ENCODE peak calls at places on chromosome 9, in seven cellular contexts. One of them, this sample, is unnamed.

GRCh38 chr9:38641985-38642864 is 21.8 kb upstream of the ANKRD18A start:
- DNase-seq in mammary epithelial cell: peak; percentile 34
- DNase-seq in cardiac muscle cell: peak; percentile 54
- DNase-seq in caudate nucleus: no peak
- DNase-seq in brain microvascular endothelial cell: peak; percentile 58
- DNase-seq in heart right ventricle: no peak
- DNase-seq in RWPE1: peak; percentile 67
- DNase-seq in this sample: no peak

GRCh38 chr9:91071185-91071990 is 269.8 kb downstream of the SYK start:
- DNase-seq in RWPE1: peak; percentile 60
- DNase-seq in cardiac muscle cell: no peak
- DNase-seq in caudate nucleus: no peak
- DNase-seq in heart right ventricle: no peak
- DNase-seq in mammary epithelial cell: peak; percentile 70
- DNase-seq in brain microvascular endothelial cell: peak; percentile 96
- DNase-seq in this sample: no peak

GRCh38 chr9:110746211-110746930 is 77.8 kb downstream of the MUSK start:
- DNase-seq in mammary epithelial cell: no peak
- DNase-seq in cardiac muscle cell: no peak
- DNase-seq in RWPE1: no peak
- DNase-seq in caudate nucleus: no peak
- DNase-seq in heart right ventricle: no peak
- DNase-seq in brain microvascular endothelial cell: no peak
- DNase-seq in this sample: no peak

GRCh38 chr9:91939953-91940352 is 10.1 kb downstream of the ROR2 start:
- DNase-seq in RWPE1: no peak
- DNase-seq in brain microvascular endothelial cell: no peak
- DNase-seq in cardiac muscle cell: no peak
- DNase-seq in mammary epithelial cell: no peak
- DNase-seq in heart right ventricle: no peak
- DNase-seq in caudate nucleus: no peak
- DNase-seq in this sample: no peak

GRCh38 chr9:91241909-91242308 is 119.8 kb downstream of the AUH start:
- DNase-seq in mammary epithelial cell: no peak
- DNase-seq in caudate nucleus: no peak
- DNase-seq in RWPE1: no peak
- DNase-seq in cardiac muscle cell: no peak
- DNase-seq in brain microvascular endothelial cell: no peak
- DNase-seq in heart right ventricle: no peak
- DNase-seq in this sample: no peak

GRCh38 chr9:127965953-127966352 is 14.8 kb downstream of the EEIG1 start:
- DNase-seq in RWPE1: no peak
- DNase-seq in caudate nucleus: no peak
- DNase-seq in heart right ventricle: no peak
- DNase-seq in cardiac muscle cell: no peak
- DNase-seq in brain microvascular endothelial cell: no peak
- DNase-seq in mammary epithelial cell: no peak
- DNase-seq in this sample: no peak

GRCh38 chr9:127346584-127346983 is 50.4 kb upstream of the SLC2A8 start:
- DNase-seq in heart right ventricle: no peak
- DNase-seq in brain microvascular endothelial cell: no peak
- DNase-seq in caudate nucleus: no peak
- DNase-seq in mammary epithelial cell: no peak
- DNase-seq in RWPE1: no peak
- DNase-seq in cardiac muscle cell: peak; percentile 33
- DNase-seq in this sample: no peak

GRCh38 chr9:134187110-134187531 is 22.8 kb upstream of the RNU6ATAC start:
- DNase-seq in RWPE1: no peak
- DNase-seq in brain microvascular endothelial cell: no peak
- DNase-seq in heart right ventricle: no peak
- DNase-seq in mammary epithelial cell: no peak
- DNase-seq in cardiac muscle cell: no peak
- DNase-seq in caudate nucleus: no peak
- DNase-seq in this sample: no peak

GRCh38 chr9:10000669-10001068 is 612.1 kb downstream of the PTPRD start:
- DNase-seq in cardiac muscle cell: no peak
- DNase-seq in mammary epithelial cell: no peak
- DNase-seq in heart right ventricle: no peak
- DNase-seq in RWPE1: no peak
- DNase-seq in brain microvascular endothelial cell: no peak
- DNase-seq in caudate nucleus: no peak
- DNase-seq in this sample: no peak

GRCh38 chr9:129178983-129179382 is 922 bp upstream of the IER5L start:
- DNase-seq in RWPE1: no peak
- DNase-seq in cardiac muscle cell: peak; percentile 77
- DNase-seq in heart right ventricle: no peak
- DNase-seq in caudate nucleus: no peak
- DNase-seq in brain microvascular endothelial cell: no peak
- DNase-seq in mammary epithelial cell: no peak
- DNase-seq in this sample: no peak

GRCh38 chr9:32525506-32525905 is 490 bp downstream of the RIGI start:
- DNase-seq in mammary epithelial cell: no peak
- DNase-seq in brain microvascular endothelial cell: no peak
- DNase-seq in cardiac muscle cell: no peak
- DNase-seq in RWPE1: no peak
- DNase-seq in heart right ventricle: no peak
- DNase-seq in caudate nucleus: no peak
- DNase-seq in this sample: no peak

GRCh38 chr9:16794871-16795639 is 75.4 kb downstream of the BNC2 start:
- DNase-seq in RWPE1: no peak
- DNase-seq in cardiac muscle cell: no peak
- DNase-seq in brain microvascular endothelial cell: peak; percentile 51
- DNase-seq in mammary epithelial cell: no peak
- DNase-seq in caudate nucleus: no peak
- DNase-seq in heart right ventricle: peak; percentile 22
- DNase-seq in this sample: no peak

GRCh38 chr9:130039504-130040147 is 3.4 kb downstream of the FNBP1 start:
- DNase-seq in caudate nucleus: no peak
- DNase-seq in mammary epithelial cell: no peak
- DNase-seq in RWPE1: no peak
- DNase-seq in brain microvascular endothelial cell: no peak
- DNase-seq in cardiac muscle cell: no peak
- DNase-seq in heart right ventricle: no peak
- DNase-seq in this sample: no peak

GRCh38 chr9:76215066-76215465 is 179.2 kb downstream of the RFK start:
- DNase-seq in caudate nucleus: no peak
- DNase-seq in brain microvascular endothelial cell: peak; percentile 80
- DNase-seq in heart right ventricle: no peak
- DNase-seq in cardiac muscle cell: no peak
- DNase-seq in mammary epithelial cell: peak; percentile 71
- DNase-seq in RWPE1: peak; percentile 55
- DNase-seq in this sample: peak; percentile 30

GRCh38 chr9:129270205-129270604 is 92.1 kb upstream of the IER5L start:
- DNase-seq in mammary epithelial cell: no peak
- DNase-seq in caudate nucleus: no peak
- DNase-seq in heart right ventricle: no peak
- DNase-seq in brain microvascular endothelial cell: no peak
- DNase-seq in cardiac muscle cell: no peak
- DNase-seq in RWPE1: no peak
- DNase-seq in this sample: no peak

GRCh38 chr9:107945493-107945892 is 455.9 kb upstream of the KLF4 start:
- DNase-seq in brain microvascular endothelial cell: no peak
- DNase-seq in mammary epithelial cell: no peak
- DNase-seq in caudate nucleus: no peak
- DNase-seq in RWPE1: no peak
- DNase-seq in cardiac muscle cell: no peak
- DNase-seq in heart right ventricle: no peak
- DNase-seq in this sample: no peak

GRCh38 chr9:20620658-20621552 is 1.4 kb downstream of the MLLT3 start:
- DNase-seq in heart right ventricle: peak; percentile 31
- DNase-seq in brain microvascular endothelial cell: peak; percentile 22
- DNase-seq in mammary epithelial cell: peak; percentile 40
- DNase-seq in caudate nucleus: no peak
- DNase-seq in RWPE1: peak; percentile 21
- DNase-seq in cardiac muscle cell: peak; percentile 38
- DNase-seq in this sample: no peak

GRCh38 chr9:129336601-129337286 is 158.7 kb upstream of the IER5L start:
- DNase-seq in mammary epithelial cell: peak; percentile 19
- DNase-seq in RWPE1: no peak
- DNase-seq in cardiac muscle cell: peak; percentile 64
- DNase-seq in brain microvascular endothelial cell: no peak
- DNase-seq in caudate nucleus: no peak
- DNase-seq in heart right ventricle: no peak
- DNase-seq in this sample: no peak

GRCh38 chr9:84940294-84940693 is 270.8 kb downstream of the NTRK2 start:
- DNase-seq in heart right ventricle: no peak
- DNase-seq in mammary epithelial cell: peak; percentile 96
- DNase-seq in cardiac muscle cell: no peak
- DNase-seq in RWPE1: peak; percentile 89
- DNase-seq in brain microvascular endothelial cell: no peak
- DNase-seq in caudate nucleus: no peak
- DNase-seq in this sample: peak; percentile 80

GRCh38 chr9:109254317-109254716 is 66.5 kb downstream of the EPB41L4B start:
- DNase-seq in RWPE1: peak; percentile 47
- DNase-seq in caudate nucleus: no peak
- DNase-seq in mammary epithelial cell: peak; percentile 70
- DNase-seq in brain microvascular endothelial cell: peak; percentile 15
- DNase-seq in cardiac muscle cell: no peak
- DNase-seq in heart right ventricle: no peak
- DNase-seq in this sample: no peak

GRCh38 chr9:87557996-87558395 is 60.3 kb downstream of the DAPK1 start:
- DNase-seq in mammary epithelial cell: no peak
- DNase-seq in heart right ventricle: peak; percentile 38
- DNase-seq in RWPE1: no peak
- DNase-seq in cardiac muscle cell: peak; percentile 78
- DNase-seq in brain microvascular endothelial cell: no peak
- DNase-seq in caudate nucleus: no peak
- DNase-seq in this sample: no peak

GRCh38 chr9:92664394-92665152 is 5.4 kb downstream of the IPPK start:
- DNase-seq in caudate nucleus: no peak
- DNase-seq in brain microvascular endothelial cell: peak; percentile 27
- DNase-seq in cardiac muscle cell: no peak
- DNase-seq in RWPE1: no peak
- DNase-seq in heart right ventricle: no peak
- DNase-seq in mammary epithelial cell: no peak
- DNase-seq in this sample: no peak

GRCh38 chr9:111037744-111038335 is 430 bp downstream of the LPAR1 start:
- DNase-seq in RWPE1: peak; percentile 41
- DNase-seq in brain microvascular endothelial cell: no peak
- DNase-seq in cardiac muscle cell: peak; percentile 81
- DNase-seq in caudate nucleus: no peak
- DNase-seq in mammary epithelial cell: peak; percentile 48
- DNase-seq in heart right ventricle: no peak
- DNase-seq in this sample: no peak

GRCh38 chr9:127452481-127453092 is 1.3 kb downstream of the LRSAM1 start:
- DNase-seq in brain microvascular endothelial cell: no peak
- DNase-seq in RWPE1: no peak
- DNase-seq in heart right ventricle: peak; percentile 86
- DNase-seq in cardiac muscle cell: peak; percentile 57
- DNase-seq in caudate nucleus: no peak
- DNase-seq in mammary epithelial cell: peak; percentile 45
- DNase-seq in this sample: no peak

GRCh38 chr9:68418259-68418845 is 61.9 kb downstream of the PGM5 start:
- DNase-seq in heart right ventricle: peak; percentile 37
- DNase-seq in brain microvascular endothelial cell: no peak
- DNase-seq in RWPE1: no peak
- DNase-seq in caudate nucleus: no peak
- DNase-seq in cardiac muscle cell: peak; percentile 80
- DNase-seq in mammary epithelial cell: no peak
- DNase-seq in this sample: no peak

GRCh38 chr9:69975681-69976080 is 68.0 kb upstream of the MAMDC2 start:
- DNase-seq in mammary epithelial cell: no peak
- DNase-seq in RWPE1: no peak
- DNase-seq in brain microvascular endothelial cell: peak; percentile 63
- DNase-seq in cardiac muscle cell: no peak
- DNase-seq in caudate nucleus: no peak
- DNase-seq in heart right ventricle: no peak
- DNase-seq in this sample: no peak
- H3K27ac ChIP-seq in mammary epithelial cell: peak overlapping the region; percentile 71
- H3K27ac ChIP-seq in RWPE1: peak overlapping the region; percentile 61
- H3K27ac ChIP-seq in brain microvascular endothelial cell: peak overlapping the region; percentile 77
- H3K27ac ChIP-seq in cardiac muscle cell: no peak overlapping the region
- H3K27ac ChIP-seq in caudate nucleus: no peak overlapping the region
- H3K27ac ChIP-seq in heart right ventricle: no peak overlapping the region
- H3K27ac ChIP-seq in this sample: peak overlapping the region; percentile 61

DNA sequence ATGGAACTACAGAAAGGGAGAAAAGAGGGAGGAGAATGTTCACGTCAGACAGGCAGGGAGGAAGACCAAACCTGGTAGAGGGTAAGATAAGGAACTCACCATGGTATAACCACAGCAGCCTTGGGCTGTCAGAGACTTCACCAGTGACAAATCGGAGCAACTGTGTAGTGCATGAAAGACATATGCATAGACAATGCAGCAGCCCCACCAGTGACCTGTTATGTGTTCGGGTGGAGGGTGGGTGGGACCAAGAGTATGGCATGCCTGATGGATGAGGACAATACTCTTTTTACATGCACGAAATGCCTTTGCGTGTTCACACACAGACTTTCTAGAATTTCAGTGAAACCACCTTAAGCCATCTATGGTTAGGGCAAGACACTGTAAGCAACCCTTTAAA is 221.8 kb upstream of the RASEF start:
- DNase-seq in brain microvascular endothelial cell: no peak
- DNase-seq in cardiac muscle cell: no peak
- DNase-seq in RWPE1: no peak
- DNase-seq in caudate nucleus: no peak
- DNase-seq in heart right ventricle: no peak
- DNase-seq in mammary epithelial cell: no peak
- DNase-seq in this sample: no peak
- H3K27ac ChIP-seq in brain microvascular endothelial cell: no peak overlapping the region
- H3K27ac ChIP-seq in cardiac muscle cell: no peak overlapping the region
- H3K27ac ChIP-seq in RWPE1: no peak overlapping the region
- H3K27ac ChIP-seq in caudate nucleus: no peak overlapping the region
- H3K27ac ChIP-seq in heart right ventricle: no peak overlapping the region
- H3K27ac ChIP-seq in mammary epithelial cell: no peak overlapping the region
- H3K27ac ChIP-seq in this sample: no peak overlapping the region

DNA sequence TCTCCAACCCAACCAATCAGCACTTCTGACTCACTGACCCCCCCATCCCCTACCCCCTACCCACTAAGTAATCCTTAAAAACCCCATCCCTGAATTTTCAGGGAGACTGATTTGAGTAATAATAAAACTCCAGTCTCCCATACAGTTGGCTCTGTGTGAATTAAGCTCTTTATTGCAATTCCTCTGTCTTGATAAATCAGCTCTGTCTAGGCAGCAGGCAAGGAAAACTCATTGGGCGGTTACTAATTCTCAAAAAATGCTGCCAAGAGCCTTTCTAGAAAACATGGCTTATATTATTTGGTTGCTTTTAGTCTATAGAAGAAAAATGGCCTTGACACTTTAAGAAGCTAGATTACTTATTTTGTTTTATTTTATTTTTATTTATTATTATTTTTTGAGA is 131.7 kb downstream of the SUSD1 start:
- DNase-seq in mammary epithelial cell: no peak
- DNase-seq in heart right ventricle: no peak
- DNase-seq in RWPE1: no peak
- DNase-seq in cardiac muscle cell: no peak
- DNase-seq in brain microvascular endothelial cell: no peak
- DNase-seq in caudate nucleus: no peak
- DNase-seq in this sample: no peak
- H3K27ac ChIP-seq in mammary epithelial cell: no peak overlapping the region
- H3K27ac ChIP-seq in heart right ventricle: peak overlapping the region; percentile 22
- H3K27ac ChIP-seq in RWPE1: no peak overlapping the region
- H3K27ac ChIP-seq in cardiac muscle cell: no peak overlapping the region
- H3K27ac ChIP-seq in brain microvascular endothelial cell: peak overlapping the region; percentile 94
- H3K27ac ChIP-seq in caudate nucleus: no peak overlapping the region
- H3K27ac ChIP-seq in this sample: no peak overlapping the region

DNA sequence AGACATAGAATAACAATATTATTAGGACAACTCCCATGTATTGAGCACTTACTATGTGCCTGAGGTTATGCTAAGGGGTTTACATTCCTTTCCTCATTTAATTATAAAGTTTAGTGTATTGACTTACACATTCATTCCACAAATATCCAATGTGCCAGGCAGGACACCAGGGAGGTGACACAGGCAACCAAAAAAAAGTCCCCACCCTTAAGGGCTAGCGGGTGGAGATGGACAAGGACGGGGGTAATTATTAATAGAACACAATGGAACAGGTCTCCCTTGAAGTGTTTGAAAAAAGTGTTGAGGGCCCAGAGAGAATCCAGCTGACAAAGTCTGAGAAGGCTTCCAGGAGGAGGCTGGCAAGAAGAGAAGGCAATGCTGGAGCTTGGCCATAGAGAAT is 5.7 kb downstream of the TBC1D2 start:
- DNase-seq in mammary epithelial cell: no peak
- DNase-seq in RWPE1: no peak
- DNase-seq in heart right ventricle: no peak
- DNase-seq in caudate nucleus: no peak
- DNase-seq in cardiac muscle cell: no peak
- DNase-seq in brain microvascular endothelial cell: no peak
- DNase-seq in this sample: no peak
- H3K27ac ChIP-seq in mammary epithelial cell: peak overlapping the region; percentile 78
- H3K27ac ChIP-seq in RWPE1: peak overlapping the region; percentile 99
- H3K27ac ChIP-seq in heart right ventricle: peak overlapping the region; percentile 85
- H3K27ac ChIP-seq in caudate nucleus: no peak overlapping the region
- H3K27ac ChIP-seq in cardiac muscle cell: no peak overlapping the region
- H3K27ac ChIP-seq in brain microvascular endothelial cell: peak overlapping the region; percentile 97
- H3K27ac ChIP-seq in this sample: peak overlapping the region; percentile 91

This sample was measured in keratinocyte.